ENCODE peak calls at places on chromosomes 3 and 15, in five cellular contexts. X, B, K, D and U are unnamed samples.

GRCh38 chr3:145952541-145952940 is 208.4 kb downstream of the PLOD2 start:
- DNase-seq in K (no peak), B (no peak), X (peak), D (no peak), U (no peak)

GRCh38 chr3:64972793-64973192 is 285.0 kb upstream of the ADAMTS9 start:
- DNase-seq in X (no peak), D (no peak), K (no peak), B (no peak), U (no peak)

GRCh38 chr15:44541282-44541958 is 4.5 kb downstream of the EIF3J start:
- DNase-seq in B (no peak), D (no peak), X (peak), K (no peak), U (no peak)

GRCh38 chr15:83300826-83301225 is 16.4 kb upstream of the BNC1 start:
- DNase-seq in D (no peak), X (no peak), K (no peak), B (no peak), U (no peak)

GRCh38 chr3:143041901-143042300 is 40.5 kb downstream of the U2SURP start:
- DNase-seq in B (no peak), D (no peak), K (no peak), X (no peak), U (no peak)

GRCh38 chr15:85452436-85452835 is 72.0 kb downstream of the AKAP13 start:
- DNase-seq in X (no peak), D (no peak), K (no peak), B (no peak), U (no peak)

GRCh38 chr15:31487811-31488436 is 161.3 kb downstream of the KLF13 start:
- DNase-seq in X (no peak), K (no peak), B (no peak), D (no peak), U (no peak)

GRCh38 chr15:49686626-49687025 is 65.8 kb downstream of the DTWD1 start:
- DNase-seq in D (no peak), K (no peak), X (no peak), B (no peak), U (no peak)

GRCh38 chr3:176172430-176172954 is 1024.8 kb downstream of the TBL1XR1 start:
- DNase-seq in K (no peak), B (no peak), X (no peak), D (no peak), U (no peak)

GRCh38 chr3:195394700-195395099 is 48.1 kb downstream of the ACAP2 start:
- DNase-seq in K (no peak), D (no peak), X (no peak), B (no peak), U (no peak)

GRCh38 chr3:130649061-130649654 is 97.5 kb downstream of the PIK3R4 start:
- DNase-seq in B (no peak), D (no peak), K (no peak), X (no peak), U (no peak)

GRCh38 chr3:155465664-155466063 is 172.2 kb upstream of the STRIT1 start:
- DNase-seq in X (no peak), K (no peak), B (no peak), D (no peak), U (no peak)

GRCh38 chr15:75721923-75722870 is 9.5 kb upstream of the CSPG4 start:
- DNase-seq in B (no peak), D (no peak), X (no peak), K (no peak), U (no peak)

GRCh38 chr15:67826717-67827560 is 1.6 kb downstream of the SKOR1 start:
- DNase-seq in D (no peak), K (no peak), X (no peak), B (no peak), U (no peak)

GRCh38 chr3:182722938-182723337 is 70.4 kb upstream of the ATP11B start:
- DNase-seq in K (no peak), D (no peak), X (no peak), B (no peak), U (no peak)

GRCh38 chr3:121992601-121993560 is 29.2 kb downstream of the ILDR1 start:
- DNase-seq in D (no peak), B (no peak), X (no peak), K (no peak), U (no peak)

GRCh38 chr15:100902436-100903190 is 16.5 kb upstream of the LRRK1 start:
- DNase-seq in X (peak), D (no peak), K (peak), B (peak), U (no peak)

GRCh38 chr15:53758412-53758811 is 1.1 kb downstream of the WDR72 start:
- DNase-seq in X (no peak), K (no peak), B (no peak), D (no peak), U (no peak)

GRCh38 chr3:118808743-118809142 is 225.9 kb downstream of the IGSF11 start:
- DNase-seq in K (no peak), D (no peak), B (no peak), X (no peak), U (no peak)

GRCh38 chr3:96478496-96478895 is 335.9 kb upstream of the EPHA6 start:
- DNase-seq in X (no peak), B (no peak), K (no peak), D (no peak), U (no peak)

GRCh38 chr3:10480871-10481378 is 24.5 kb downstream of the ATP2B2 start:
- DNase-seq in D (no peak), B (no peak), X (no peak), K (no peak), U (no peak)

GRCh38 chr3:9254764-9255163 is 5.3 kb upstream of the SRGAP3 start:
- DNase-seq in K (no peak), B (no peak), D (no peak), X (no peak), U (no peak)

GRCh38 chr3:119184808-119185690 is 11.7 kb downstream of the UPK1B start:
- DNase-seq in X (peak), K (no peak), D (no peak), B (no peak), U (no peak)

GRCh38 chr3:19541284-19541683 is 392.7 kb downstream of the EFHB start:
- DNase-seq in K (no peak), X (no peak), D (no peak), B (no peak), U (no peak)

GRCh38 chr3:30649572-30650310 is 43.3 kb downstream of the TGFBR2 start:
- DNase-seq in D (no peak), X (no peak), K (no peak), B (no peak), U (no peak)

GRCh38 chr3:40317061-40317676 is 7.7 kb downstream of the EIF1B start:
- DNase-seq in D (no peak), B (no peak), K (no peak), X (no peak), U (no peak)

GRCh38 chr3:187227658-187228258 is 30.5 kb downstream of the RTP1 start:
- DNase-seq in K (no peak), X (no peak), B (no peak), D (no peak), U (no peak)

GRCh38 chr15:78898540-78898939 is 25.9 kb downstream of the MORF4L1 start:
- DNase-seq in X (no peak), D (no peak), B (no peak), K (no peak), U (no peak)

GRCh38 chr15:77402740-77403379 is 17.0 kb downstream of the PEAK1 start:
- DNase-seq in D (no peak), B (no peak), X (peak), K (no peak), U (no peak)

GRCh38 chr3:166554006-166554405 is 716.8 kb upstream of the BCHE start:
- DNase-seq in D (no peak), X (no peak), K (no peak), B (no peak), U (no peak)

GRCh38 chr3:61964566-61964965 is 403.2 kb downstream of the PTPRG start:
- DNase-seq in D (no peak), K (no peak), X (no peak), B (no peak), U (no peak)

GRCh38 chr3:113521981-113522380 is 7.0 kb upstream of the SPICE1 start:
- DNase-seq in K (no peak), X (no peak), D (no peak), B (no peak), U (no peak)

GRCh38 chr3:142888099-142888483 is 792 bp downstream of the PCOLCE2 start:
- DNase-seq in K (no peak), X (no peak), B (no peak), D (no peak), U (no peak)

GRCh38 chr3:11613851-11614491 is 29.7 kb downstream of the VGLL4 start:
- DNase-seq in B (no peak), K (no peak), D (no peak), X (no peak), U (no peak)

GRCh38 chr3:141485578-141486415 is 1.0 kb upstream of the RASA2 start:
- DNase-seq in X (no peak), K (no peak), D (no peak), B (no peak), U (no peak)

GRCh38 chr15:65980824-65981456 is 111.6 kb downstream of the RAB11A start:
- DNase-seq in B (no peak), K (peak), X (peak), D (no peak), U (peak)
- TF ChIP-seq CTCF in B (no peak), K (no peak), X (peak), D (peak), U (peak)

GRCh38 chr3:138935505-138935863 is 11.5 kb downstream of the FOXL2 start:
- DNase-seq in D (no peak), B (no peak), K (no peak), X (no peak), U (no peak)

GRCh38 chr3:138933981-138934691 is 12.8 kb downstream of the FOXL2 start:
- DNase-seq in X (no peak), B (no peak), K (no peak), D (no peak), U (no peak)

GRCh38 chr3:138936763-138937689 is 9.9 kb downstream of the FOXL2 start:
- DNase-seq in X (no peak), K (no peak), D (no peak), B (no peak), U (no peak)

GRCh38 chr3:138937690-138938055 is 9.3 kb downstream of the FOXL2 start:
- DNase-seq in X (no peak), B (no peak), K (no peak), D (no peak), U (no peak)

DNA sequence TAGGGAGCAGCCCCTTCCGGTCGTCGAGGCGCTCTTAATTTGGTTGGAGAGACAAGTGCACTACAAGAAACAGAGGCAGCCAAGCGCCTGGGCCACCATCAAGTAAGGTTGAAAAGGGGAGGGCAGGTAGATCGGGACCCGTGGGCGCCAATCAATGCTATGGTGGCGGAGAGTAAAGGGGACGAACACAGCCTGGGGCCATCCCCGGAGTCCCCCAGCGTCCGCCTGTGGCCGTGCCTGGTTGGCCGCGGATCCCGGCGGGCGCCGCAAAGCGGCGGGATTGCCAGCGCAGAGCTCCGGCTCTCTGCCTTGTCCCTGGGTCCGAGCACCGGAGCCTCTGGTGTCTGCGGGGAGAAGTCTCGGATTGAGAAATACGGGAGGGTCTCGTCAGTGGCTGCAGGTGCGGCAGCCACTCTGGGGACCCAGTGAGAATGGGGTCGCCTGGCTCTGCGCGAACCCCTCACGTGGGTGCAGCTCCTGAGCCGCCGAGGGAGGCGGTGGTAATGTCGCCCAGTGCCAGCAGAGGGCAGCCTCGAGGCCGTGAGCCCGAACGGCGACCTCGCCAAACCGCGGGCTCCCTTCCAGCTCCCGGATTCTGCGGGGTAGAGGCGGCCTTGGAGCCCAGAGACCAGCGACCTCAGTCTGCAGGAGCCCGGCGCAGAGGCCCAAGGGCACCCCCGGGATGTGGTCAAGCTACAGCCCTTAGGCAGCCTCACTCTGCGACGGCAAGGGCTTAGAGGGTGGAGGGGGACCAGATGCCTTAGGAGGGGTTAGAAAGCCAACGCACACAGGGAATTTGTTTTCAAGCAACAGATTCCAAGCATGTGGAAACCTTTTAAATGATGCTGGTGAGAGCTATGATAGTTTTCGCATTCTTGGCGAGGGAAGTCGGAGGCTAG is 10.8 kb downstream of the FOXL2 start:
- DNase-seq in X (no peak), B (peak), D (peak), K (peak), U (peak)
- TF ChIP-seq CTCF in X (peak), B (peak), D (peak), K (no peak), U (peak)

DNA sequence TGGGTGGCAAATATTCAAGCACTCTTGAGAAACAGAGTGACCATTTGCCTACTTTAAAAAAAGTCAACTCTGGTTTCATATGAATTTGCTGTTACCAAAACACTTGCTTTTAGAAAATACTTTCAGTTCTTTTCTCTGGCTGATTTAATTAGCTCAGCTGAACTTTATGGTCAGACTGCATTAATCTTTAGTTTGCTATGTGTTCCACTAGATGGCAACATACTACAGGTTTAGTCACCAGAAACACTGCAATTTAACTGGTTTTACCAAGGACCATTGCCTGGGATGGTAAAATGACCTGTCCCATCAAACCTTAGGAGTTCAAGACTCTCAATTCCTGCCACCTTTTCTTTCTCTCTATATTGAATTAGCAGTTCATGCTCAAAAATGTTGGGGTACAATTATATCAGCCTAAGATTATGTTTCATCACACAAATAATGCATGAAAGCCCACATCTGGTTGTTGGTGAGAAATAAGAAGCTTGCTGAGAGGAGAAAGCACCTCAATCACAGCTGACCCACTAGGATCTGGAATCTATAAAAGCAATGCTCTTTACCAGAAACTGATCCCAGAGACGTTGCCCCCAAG is 14.2 kb downstream of the EIF4E3 start:
- DNase-seq in B (no peak), D (no peak), K (no peak), X (peak), U (peak)
- TF ChIP-seq CTCF in B (peak), D (peak), K (no peak), X (peak), U (peak)

GRCh38 chr3:13656584-13657301 is 107.8 kb downstream of the FBLN2 start:
- DNase-seq in K (no peak), D (no peak), X (no peak), B (no peak), U (no peak)

GRCh38 chr3:13660042-13660874 is 111.3 kb downstream of the FBLN2 start:
- DNase-seq in X (no peak), K (no peak), D (no peak), B (no peak), U (no peak)

GRCh38 chr3:13658681-13659080 is 109.8 kb downstream of the FBLN2 start:
- DNase-seq in K (no peak), D (no peak), B (no peak), X (no peak), U (no peak)

GRCh38 chr3:13659221-13659969 is 110.5 kb downstream of the FBLN2 start:
- DNase-seq in D (no peak), K (no peak), X (no peak), B (no peak), U (no peak)

DNA sequence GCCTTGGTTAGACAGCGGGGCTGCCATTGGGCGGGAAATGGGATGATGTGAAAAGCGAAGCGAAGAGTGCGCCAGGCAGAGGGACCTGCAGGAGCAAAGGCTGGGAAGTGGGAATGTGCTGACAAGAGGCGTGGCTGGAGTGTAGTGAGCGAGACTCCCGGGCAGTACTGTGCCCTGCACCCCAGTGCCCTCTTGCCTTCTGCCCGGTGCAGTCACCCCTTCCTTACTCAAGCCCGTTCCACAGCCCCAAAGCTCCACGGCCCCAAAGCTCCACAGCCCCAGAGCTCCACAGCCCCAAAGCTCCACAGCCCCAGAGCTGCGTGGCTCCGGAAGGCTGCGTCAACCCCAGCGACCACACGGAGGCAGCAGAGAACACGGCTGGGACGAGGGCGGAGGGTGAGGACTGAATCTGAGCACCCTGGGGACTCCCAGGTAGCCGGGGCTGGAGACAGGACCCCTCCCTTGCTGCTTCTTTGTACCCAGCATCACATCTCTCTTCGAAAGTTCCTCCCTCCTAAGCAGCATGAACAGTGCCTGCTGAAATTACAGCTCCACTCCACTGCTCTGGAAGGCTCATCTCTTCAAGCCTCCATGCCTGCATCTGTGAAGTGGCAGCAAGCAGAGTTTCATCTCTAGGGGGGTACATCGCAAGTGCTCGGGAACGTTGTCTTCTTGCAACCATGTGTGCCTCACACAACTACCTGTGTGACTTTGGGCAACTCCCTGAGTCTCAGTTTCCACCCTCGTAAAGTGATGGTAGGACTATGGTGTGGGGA is 108.9 kb downstream of the FBLN2 start:
- DNase-seq in D (peak), X (no peak), B (no peak), K (no peak), U (peak)
- TF ChIP-seq CTCF in D (peak), X (peak), B (peak), K (no peak), U (peak)